ENCODE peak calls at places on chromosomes 1 and 21, in five cellular contexts. N, Y, H, W and E are unnamed samples.

GRCh38 chr1:168442931-168443330 is 100.9 kb downstream of the XCL2 start:
- DNase-seq in N (no peak), Y (no peak), H (no peak), W (no peak), E (no peak)

GRCh38 chr1:46244656-46245371 is 2.7 kb upstream of the RAD54L start:
- DNase-seq in N (no peak), Y (no peak), H (no peak), W (peak; percentile 47), E (no peak)

GRCh38 chr1:156582388-156583022 is 3.0 kb downstream of the TTC24 start:
- DNase-seq in N (no peak), Y (no peak), H (no peak), W (no peak), E (no peak)

GRCh38 chr1:85366391-85366790 is 90.0 kb upstream of the BCL10 start:
- DNase-seq in N (peak; percentile 36), Y (peak; percentile 69), H (no peak), W (no peak), E (no peak)

GRCh38 chr1:182186757-182187146 is 125.2 kb upstream of the ZNF648 start:
- DNase-seq in N (no peak), Y (no peak), H (no peak), W (no peak), E (no peak)

GRCh38 chr1:33382651-33383415 is 48.1 kb downstream of the PHC2 start:
- DNase-seq in N (no peak), Y (no peak), H (no peak), W (no peak), E (no peak)

GRCh38 chr1:116767782-116768382 is 13.7 kb downstream of the CD2 start:
- DNase-seq in N (peak; percentile 63), Y (no peak), H (no peak), W (no peak), E (no peak)

GRCh38 chr1:46488343-46489168 is 1.1 kb upstream of the DMBX1 start:
- DNase-seq in N (no peak), Y (no peak), H (no peak), W (no peak), E (no peak)

GRCh38 chr1:12622506-12622905 is 4.5 kb upstream of the DHRS3 start:
- DNase-seq in N (no peak), Y (no peak), H (no peak), W (no peak), E (no peak)

GRCh38 chr1:35876988-35877387 is 6.0 kb upstream of the AGO1 start:
- DNase-seq in N (no peak), Y (no peak), H (no peak), W (no peak), E (no peak)

GRCh38 chr1:64941466-64942117 is 24.8 kb downstream of the JAK1 start:
- DNase-seq in N (no peak), Y (no peak), H (no peak), W (no peak), E (no peak)

GRCh38 chr1:244092293-244093264 is 41.5 kb downstream of the ZBTB18 start:
- DNase-seq in N (no peak), Y (peak; percentile 33), H (no peak), W (peak; percentile 21), E (no peak)

GRCh38 chr1:218112862-218113261 is 172.2 kb upstream of the RRP15 start:
- DNase-seq in N (no peak), Y (no peak), H (no peak), W (no peak), E (no peak)

GRCh38 chr1:1282998-1283397 is 2.8 kb downstream of the SCNN1D start:
- DNase-seq in N (no peak), Y (no peak), H (no peak), W (no peak), E (no peak)

GRCh38 chr1:170273556-170274501 is 128.1 kb downstream of the NTMT2 start:
- DNase-seq in N (peak; percentile 64), Y (no peak), H (no peak), W (no peak), E (no peak)

GRCh38 chr1:13550663-13551062 is 33.0 kb upstream of the PDPN start:
- DNase-seq in N (no peak), Y (no peak), H (no peak), W (no peak), E (no peak)

GRCh38 chr1:46406881-46407608 is 12.9 kb downstream of the FAAH start:
- DNase-seq in N (no peak), Y (no peak), H (no peak), W (no peak), E (no peak)

GRCh38 chr21:15788847-15789548 is 59.2 kb downstream of the USP25 start:
- DNase-seq in N (no peak), Y (no peak), H (no peak), W (no peak), E (no peak)

GRCh38 chr1:226457307-226457712 is 49.4 kb upstream of the PARP1 start:
- DNase-seq in N (no peak), Y (no peak), H (peak; percentile 54), W (no peak), E (peak; percentile 76)

GRCh38 chr1:209490013-209490412 is 93.5 kb upstream of the CAMK1G start:
- DNase-seq in N (no peak), Y (no peak), H (no peak), W (peak; percentile 11), E (no peak)

GRCh38 chr1:199684686-199685273 is 342.7 kb upstream of the NR5A2 start:
- DNase-seq in N (no peak), Y (peak; percentile 30), H (no peak), W (peak; percentile 56), E (peak; percentile 34)

GRCh38 chr1:33182452-33182851 is 609 bp upstream of the TRIM62 start:
- DNase-seq in N (no peak), Y (peak; percentile 32), H (no peak), W (no peak), E (no peak)

DNA sequence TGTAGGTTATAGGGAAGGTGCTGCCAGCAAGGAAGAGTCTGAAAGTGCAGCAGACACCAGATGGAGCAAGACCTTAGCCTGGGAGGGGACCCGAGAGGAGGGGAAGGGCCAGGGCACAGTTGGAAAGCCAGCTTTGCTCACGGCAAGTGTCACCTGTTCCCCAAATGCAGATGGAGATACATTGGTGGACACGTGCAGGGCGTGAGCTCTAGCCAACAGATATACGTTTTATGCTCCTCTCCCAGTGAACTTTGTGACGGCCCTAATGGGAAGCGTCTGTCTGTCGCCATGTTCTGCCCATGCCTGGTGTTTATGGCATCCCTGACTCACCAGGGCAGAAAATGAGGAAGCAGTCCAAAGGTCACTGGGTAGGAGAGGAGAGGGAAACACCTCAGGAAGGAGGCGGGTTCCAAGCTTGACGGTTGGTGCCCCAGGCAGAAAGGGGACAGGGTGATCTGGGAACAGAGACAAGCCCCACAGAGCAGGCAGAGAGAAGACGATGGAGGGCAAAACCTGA is 7.6 kb downstream of the GPA33 start:
- DNase-seq in N (no peak), Y (no peak), H (no peak), W (peak; percentile 77), E (no peak)
- H3K4me3 ChIP-seq in N (no peak overlapping the region), Y (no peak overlapping the region), H (peak overlapping the region; percentile 26), W (no peak overlapping the region), E (no peak overlapping the region)

GRCh38 chr21:46098303-46099141 is 610 bp downstream of the COL6A2 start:
- DNase-seq in N (no peak), Y (no peak), H (peak; percentile 14), W (no peak), E (no peak)
- H3K4me3 ChIP-seq in N (peak overlapping the region; percentile 57), Y (peak overlapping the region; percentile 79), H (peak overlapping the region; percentile 76), W (peak overlapping the region; percentile 67), E (no peak overlapping the region)

DNA sequence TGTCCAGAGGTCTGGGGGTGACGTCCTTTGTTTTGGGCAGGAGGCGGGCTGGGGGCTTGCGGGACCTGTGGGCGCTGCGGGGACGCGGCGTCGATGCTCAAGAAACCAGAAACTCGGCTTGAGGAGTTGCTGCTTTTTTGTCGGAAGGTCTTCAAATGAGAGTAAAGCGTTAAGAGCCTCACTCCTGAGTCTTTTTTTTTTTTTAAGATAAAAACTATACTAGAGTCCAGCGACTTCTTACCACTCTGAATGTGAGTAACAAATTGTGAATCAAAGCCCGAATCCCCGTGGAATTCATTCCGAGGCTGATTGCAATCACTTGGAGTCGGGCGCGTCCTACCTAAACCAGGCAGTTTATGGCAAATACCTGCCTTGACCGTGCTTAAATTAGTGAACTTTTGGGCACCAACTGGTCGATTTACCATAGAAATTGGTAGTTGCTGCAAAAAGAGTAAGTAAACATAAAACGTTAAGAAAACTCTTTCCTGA is 583 bp downstream of the GPSM2 start:
- DNase-seq in N (no peak), Y (no peak), H (no peak), W (no peak), E (no peak)
- H3K4me3 ChIP-seq in N (peak overlapping the region; percentile 87), Y (peak overlapping the region; percentile 89), H (peak overlapping the region; percentile 78), W (peak overlapping the region; percentile 94), E (peak overlapping the region; percentile 68)

GRCh38 chr1:31238612-31238985 is 1.1 kb downstream of the NKAIN1 start:
- DNase-seq in N (no peak), Y (no peak), H (no peak), W (no peak), E (no peak)
- H3K4me3 ChIP-seq in N (no peak overlapping the region), Y (no peak overlapping the region), H (no peak overlapping the region), W (no peak overlapping the region), E (no peak overlapping the region)